ENCODE peak calls at places on chromosomes 4 and X, in six cellular contexts. One of them, this sample, is unnamed.

GRCh38 chr4:94634266-94634665 is 123.5 kb upstream of the BMPR1B start:
- DNase-seq in activated CD4-positive, alpha-beta T cell treated with anti-CD3 and anti-CD28 coated beads for 1 hour: no peak
- DNase-seq in activated naive CD4-positive, alpha-beta T cell treated with Interleukin-2 at 50 U/mL for 16 hours: no peak
- DNase-seq in GM04503: peak
- DNase-seq in Calu3: no peak
- DNase-seq in mucosa of descending colon: no peak
- DNase-seq in this sample: no peak

GRCh38 chr4:84499065-84499982 is at the start of gene NKX6-1:
- DNase-seq in activated naive CD4-positive, alpha-beta T cell treated with Interleukin-2 at 50 U/mL for 16 hours: no peak
- DNase-seq in activated CD4-positive, alpha-beta T cell treated with anti-CD3 and anti-CD28 coated beads for 1 hour: no peak
- DNase-seq in Calu3: peak
- DNase-seq in GM04503: peak
- DNase-seq in mucosa of descending colon: peak
- DNase-seq in this sample: peak

GRCh38 chrX:101078716-101079115 is at the start of gene TMEM35A:
- DNase-seq in GM04503: no peak
- DNase-seq in Calu3: no peak
- DNase-seq in mucosa of descending colon: no peak
- DNase-seq in activated CD4-positive, alpha-beta T cell treated with anti-CD3 and anti-CD28 coated beads for 1 hour: no peak
- DNase-seq in activated naive CD4-positive, alpha-beta T cell treated with Interleukin-2 at 50 U/mL for 16 hours: no peak
- DNase-seq in this sample: peak

GRCh38 chrX:12975999-12976558 is 1.2 kb downstream of the TMSB4X start:
- DNase-seq in activated CD4-positive, alpha-beta T cell treated with anti-CD3 and anti-CD28 coated beads for 1 hour: no peak
- DNase-seq in Calu3: peak
- DNase-seq in GM04503: no peak
- DNase-seq in activated naive CD4-positive, alpha-beta T cell treated with Interleukin-2 at 50 U/mL for 16 hours: peak
- DNase-seq in mucosa of descending colon: peak
- DNase-seq in this sample: peak

GRCh38 chr4:38533024-38533556 is 130.9 kb upstream of the KLF3 start:
- DNase-seq in GM04503: no peak
- DNase-seq in activated CD4-positive, alpha-beta T cell treated with anti-CD3 and anti-CD28 coated beads for 1 hour: no peak
- DNase-seq in Calu3: no peak
- DNase-seq in mucosa of descending colon: no peak
- DNase-seq in activated naive CD4-positive, alpha-beta T cell treated with Interleukin-2 at 50 U/mL for 16 hours: no peak
- DNase-seq in this sample: no peak

GRCh38 chrX:50167366-50167765 is 33.4 kb downstream of the AKAP4 start:
- DNase-seq in GM04503: no peak
- DNase-seq in activated naive CD4-positive, alpha-beta T cell treated with Interleukin-2 at 50 U/mL for 16 hours: no peak
- DNase-seq in activated CD4-positive, alpha-beta T cell treated with anti-CD3 and anti-CD28 coated beads for 1 hour: no peak
- DNase-seq in Calu3: no peak
- DNase-seq in mucosa of descending colon: no peak
- DNase-seq in this sample: no peak

GRCh38 chrX:119989905-119990408 is 46.4 kb upstream of the NKAP start:
- DNase-seq in activated CD4-positive, alpha-beta T cell treated with anti-CD3 and anti-CD28 coated beads for 1 hour: no peak
- DNase-seq in GM04503: no peak
- DNase-seq in Calu3: no peak
- DNase-seq in activated naive CD4-positive, alpha-beta T cell treated with Interleukin-2 at 50 U/mL for 16 hours: no peak
- DNase-seq in mucosa of descending colon: no peak
- DNase-seq in this sample: no peak

GRCh38 chrX:102517331-102517730 is 792 bp upstream of the TMSB15A start:
- DNase-seq in activated naive CD4-positive, alpha-beta T cell treated with Interleukin-2 at 50 U/mL for 16 hours: no peak
- DNase-seq in GM04503: no peak
- DNase-seq in activated CD4-positive, alpha-beta T cell treated with anti-CD3 and anti-CD28 coated beads for 1 hour: no peak
- DNase-seq in Calu3: no peak
- DNase-seq in mucosa of descending colon: no peak
- DNase-seq in this sample: no peak

GRCh38 chr4:26496207-26496783 is 6.0 kb upstream of the CCKAR start:
- DNase-seq in Calu3: no peak
- DNase-seq in activated naive CD4-positive, alpha-beta T cell treated with Interleukin-2 at 50 U/mL for 16 hours: no peak
- DNase-seq in GM04503: no peak
- DNase-seq in mucosa of descending colon: no peak
- DNase-seq in activated CD4-positive, alpha-beta T cell treated with anti-CD3 and anti-CD28 coated beads for 1 hour: no peak
- DNase-seq in this sample: no peak

GRCh38 chrX:9278475-9279270 is 186.2 kb upstream of the TBL1X start:
- DNase-seq in activated CD4-positive, alpha-beta T cell treated with anti-CD3 and anti-CD28 coated beads for 1 hour: no peak
- DNase-seq in GM04503: peak
- DNase-seq in activated naive CD4-positive, alpha-beta T cell treated with Interleukin-2 at 50 U/mL for 16 hours: no peak
- DNase-seq in Calu3: no peak
- DNase-seq in mucosa of descending colon: no peak
- DNase-seq in this sample: no peak

GRCh38 chrX:107935200-107935599 is 47.0 kb downstream of the TEX13B start:
- DNase-seq in GM04503: no peak
- DNase-seq in activated naive CD4-positive, alpha-beta T cell treated with Interleukin-2 at 50 U/mL for 16 hours: no peak
- DNase-seq in mucosa of descending colon: no peak
- DNase-seq in activated CD4-positive, alpha-beta T cell treated with anti-CD3 and anti-CD28 coated beads for 1 hour: no peak
- DNase-seq in Calu3: peak
- DNase-seq in this sample: no peak

GRCh38 chr4:129233691-129234090 is 137.7 kb downstream of the C4orf33 start:
- DNase-seq in Calu3: no peak
- DNase-seq in activated CD4-positive, alpha-beta T cell treated with anti-CD3 and anti-CD28 coated beads for 1 hour: no peak
- DNase-seq in GM04503: no peak
- DNase-seq in activated naive CD4-positive, alpha-beta T cell treated with Interleukin-2 at 50 U/mL for 16 hours: no peak
- DNase-seq in mucosa of descending colon: no peak
- DNase-seq in this sample: no peak

GRCh38 chr4:83112239-83112638 is 2.3 kb downstream of the PLAC8 start:
- DNase-seq in activated CD4-positive, alpha-beta T cell treated with anti-CD3 and anti-CD28 coated beads for 1 hour: no peak
- DNase-seq in activated naive CD4-positive, alpha-beta T cell treated with Interleukin-2 at 50 U/mL for 16 hours: no peak
- DNase-seq in GM04503: no peak
- DNase-seq in Calu3: no peak
- DNase-seq in mucosa of descending colon: no peak
- DNase-seq in this sample: no peak

GRCh38 chr4:41287852-41288251 is 31.1 kb downstream of the UCHL1 start:
- DNase-seq in mucosa of descending colon: no peak
- DNase-seq in Calu3: no peak
- DNase-seq in GM04503: no peak
- DNase-seq in activated naive CD4-positive, alpha-beta T cell treated with Interleukin-2 at 50 U/mL for 16 hours: no peak
- DNase-seq in activated CD4-positive, alpha-beta T cell treated with anti-CD3 and anti-CD28 coated beads for 1 hour: no peak
- DNase-seq in this sample: no peak

GRCh38 chr4:83251074-83251835 is 33.3 kb downstream of the COQ2 start:
- DNase-seq in mucosa of descending colon: no peak
- DNase-seq in GM04503: no peak
- DNase-seq in activated CD4-positive, alpha-beta T cell treated with anti-CD3 and anti-CD28 coated beads for 1 hour: no peak
- DNase-seq in Calu3: no peak
- DNase-seq in activated naive CD4-positive, alpha-beta T cell treated with Interleukin-2 at 50 U/mL for 16 hours: no peak
- DNase-seq in this sample: no peak